ENCODE peak calls at places on chromosomes 13 and 19, in ten cellular contexts. U, B, X, R, V, W, P, L, N and J are unnamed samples.

GRCh38 chr19:16325671-16326400 is 1.2 kb downstream of the KLF2 start:
- DNase-seq in U (no peak), B (no peak), X (no peak), R (no peak), V (peak), W (peak), P (peak), L (no peak), N (no peak), J (peak)

GRCh38 chr19:13396256-13397080 is 109.8 kb downstream of the CACNA1A start:
- DNase-seq in U (peak), B (peak), X (no peak), R (no peak), V (peak), W (no peak), P (peak), L (peak), N (peak), J (no peak)

GRCh38 chr19:57406516-57407123 is 4.3 kb upstream of the ZNF17 start:
- DNase-seq in U (peak), B (peak), X (no peak), R (peak), V (peak), W (no peak), P (peak), L (no peak), N (no peak), J (peak)

GRCh38 chr19:43662487-43662886 is 7.5 kb downstream of the PLAUR start:
- DNase-seq in U (no peak), B (no peak), X (no peak), R (no peak), V (no peak), W (no peak), P (peak), L (no peak), N (no peak), J (no peak)

GRCh38 chr19:3112375-3113099 is 18.4 kb downstream of the GNA11 start:
- DNase-seq in U (no peak), B (no peak), X (no peak), R (no peak), V (no peak), W (no peak), P (no peak), L (no peak), N (no peak), J (no peak)

GRCh38 chr13:110563463-110563774 is 1.9 kb upstream of the RAB20 start:
- DNase-seq in U (no peak), B (no peak), X (no peak), R (no peak), V (no peak), W (no peak), P (no peak), L (no peak), N (no peak), J (no peak)

GRCh38 chr19:14369399-14370168 is 11.7 kb upstream of the ADGRE5 start:
- DNase-seq in U (no peak), B (peak), X (no peak), R (no peak), V (no peak), W (no peak), P (peak), L (no peak), N (peak), J (peak)

GRCh38 chr19:32268381-32268780 is 77.0 kb upstream of the ZNF507 start:
- DNase-seq in U (no peak), B (no peak), X (no peak), R (no peak), V (no peak), W (no peak), P (no peak), L (no peak), N (no peak), J (no peak)

GRCh38 chr19:2164020-2164988 is 571 bp downstream of the DOT1L start:
- DNase-seq in U (peak), B (peak), X (no peak), R (no peak), V (no peak), W (no peak), P (peak), L (no peak), N (no peak), J (no peak)

GRCh38 chr13:91024157-91024792 is 323.2 kb upstream of the MIR17HG start:
- DNase-seq in U (no peak), B (no peak), X (no peak), R (no peak), V (no peak), W (no peak), P (no peak), L (no peak), N (no peak), J (no peak)

GRCh38 chr13:98089246-98089645 is 53.6 kb upstream of the FARP1 start:
- DNase-seq in U (no peak), B (no peak), X (no peak), R (no peak), V (no peak), W (no peak), P (peak), L (no peak), N (peak), J (no peak)

GRCh38 chr13:34277971-34278370 is 460.0 kb downstream of the RFC3 start:
- DNase-seq in U (no peak), B (no peak), X (no peak), R (no peak), V (no peak), W (no peak), P (no peak), L (no peak), N (no peak), J (no peak)

GRCh38 chr13:96091932-96092253 is 2.0 kb downstream of the HS6ST3 start:
- DNase-seq in U (no peak), B (no peak), X (no peak), R (no peak), V (no peak), W (no peak), P (no peak), L (no peak), N (no peak), J (no peak)

GRCh38 chr13:83825676-83826075 is 56.6 kb downstream of the SLITRK1 start:
- DNase-seq in U (no peak), B (no peak), X (no peak), R (no peak), V (no peak), W (no peak), P (no peak), L (no peak), N (peak), J (no peak)